ENCODE peak calls at places on chromosome 16, in six cellular contexts. One of them, this sample, is unnamed.

GRCh38 chr16:59042296-59042695 is 308.2 kb upstream of the GOT2 start:
- DNase-seq in esophagus squamous epithelium: no peak
- DNase-seq in OCI-LY7: no peak
- DNase-seq in heart left ventricle: no peak
- DNase-seq in keratinocyte: no peak
- DNase-seq in left ventricle myocardium inferior: no peak
- DNase-seq in this sample: no peak

GRCh38 chr16:78249056-78249455 is 149.6 kb downstream of the WWOX start:
- DNase-seq in esophagus squamous epithelium: no peak
- DNase-seq in OCI-LY7: no peak
- DNase-seq in heart left ventricle: peak; percentile 45
- DNase-seq in keratinocyte: no peak
- DNase-seq in left ventricle myocardium inferior: peak; percentile 32
- DNase-seq in this sample: no peak

GRCh38 chr16:77971306-77972131 is 50.8 kb upstream of the CLEC3A start:
- DNase-seq in esophagus squamous epithelium: no peak
- DNase-seq in OCI-LY7: peak; percentile 72
- DNase-seq in heart left ventricle: peak; percentile 81
- DNase-seq in keratinocyte: peak; percentile 13
- DNase-seq in left ventricle myocardium inferior: peak; percentile 79
- DNase-seq in this sample: peak; percentile 83

GRCh38 chr16:1678500-1679098 is 520 bp downstream of the JPT2 start:
- DNase-seq in esophagus squamous epithelium: no peak
- DNase-seq in OCI-LY7: peak; percentile 33
- DNase-seq in heart left ventricle: peak; percentile 53
- DNase-seq in keratinocyte: no peak
- DNase-seq in left ventricle myocardium inferior: no peak
- DNase-seq in this sample: no peak

GRCh38 chr16:1097156-1097555 is 1.1 kb upstream of the C1QTNF8 start:
- DNase-seq in esophagus squamous epithelium: no peak
- DNase-seq in OCI-LY7: peak; percentile 5
- DNase-seq in heart left ventricle: no peak
- DNase-seq in keratinocyte: no peak
- DNase-seq in left ventricle myocardium inferior: no peak
- DNase-seq in this sample: no peak

GRCh38 chr16:81548901-81549546 is 104.4 kb downstream of the CMIP start:
- DNase-seq in esophagus squamous epithelium: no peak
- DNase-seq in OCI-LY7: no peak
- DNase-seq in heart left ventricle: no peak
- DNase-seq in keratinocyte: no peak
- DNase-seq in left ventricle myocardium inferior: no peak
- DNase-seq in this sample: no peak

GRCh38 chr16:81499576-81500380 is 55.2 kb downstream of the CMIP start:
- DNase-seq in esophagus squamous epithelium: no peak
- DNase-seq in OCI-LY7: no peak
- DNase-seq in heart left ventricle: no peak
- DNase-seq in keratinocyte: peak; percentile 65
- DNase-seq in left ventricle myocardium inferior: no peak
- DNase-seq in this sample: no peak

GRCh38 chr16:29745853-29746345 is at the start of gene C16orf54:
- DNase-seq in esophagus squamous epithelium: peak; percentile 51
- DNase-seq in OCI-LY7: no peak
- DNase-seq in heart left ventricle: peak; percentile 77
- DNase-seq in keratinocyte: no peak
- DNase-seq in left ventricle myocardium inferior: peak; percentile 70
- DNase-seq in this sample: peak; percentile 76

GRCh38 chr16:83390759-83391158 is 417.0 kb upstream of the HSBP1 start:
- DNase-seq in esophagus squamous epithelium: no peak
- DNase-seq in OCI-LY7: no peak
- DNase-seq in heart left ventricle: no peak
- DNase-seq in keratinocyte: no peak
- DNase-seq in left ventricle myocardium inferior: no peak
- DNase-seq in this sample: no peak

GRCh38 chr16:66364117-66364958 is 2.2 kb upstream of the CDH5 start:
- DNase-seq in esophagus squamous epithelium: no peak
- DNase-seq in OCI-LY7: no peak
- DNase-seq in heart left ventricle: peak; percentile 82
- DNase-seq in keratinocyte: no peak
- DNase-seq in left ventricle myocardium inferior: peak; percentile 62
- DNase-seq in this sample: peak; percentile 83
- H3K4me3 ChIP-seq in esophagus squamous epithelium: no peak overlapping the region
- H3K4me3 ChIP-seq in OCI-LY7: no peak overlapping the region
- H3K4me3 ChIP-seq in heart left ventricle: no peak overlapping the region
- H3K4me3 ChIP-seq in keratinocyte: no peak overlapping the region
- H3K4me3 ChIP-seq in left ventricle myocardium inferior: peak overlapping the region; percentile 19
- H3K4me3 ChIP-seq in this sample: no peak overlapping the region

GRCh38 chr16:66273644-66274334 is 92.7 kb upstream of the CDH5 start:
- DNase-seq in esophagus squamous epithelium: no peak
- DNase-seq in OCI-LY7: no peak
- DNase-seq in heart left ventricle: no peak
- DNase-seq in keratinocyte: no peak
- DNase-seq in left ventricle myocardium inferior: no peak
- DNase-seq in this sample: no peak
- TF ChIP-seq CTCF in esophagus squamous epithelium: no peak
- TF ChIP-seq CTCF in OCI-LY7: no peak
- TF ChIP-seq CTCF in heart left ventricle: no peak
- TF ChIP-seq CTCF in keratinocyte: peak; percentile 7
- TF ChIP-seq CTCF in left ventricle myocardium inferior: no peak
- TF ChIP-seq CTCF in this sample: no peak

DNA sequence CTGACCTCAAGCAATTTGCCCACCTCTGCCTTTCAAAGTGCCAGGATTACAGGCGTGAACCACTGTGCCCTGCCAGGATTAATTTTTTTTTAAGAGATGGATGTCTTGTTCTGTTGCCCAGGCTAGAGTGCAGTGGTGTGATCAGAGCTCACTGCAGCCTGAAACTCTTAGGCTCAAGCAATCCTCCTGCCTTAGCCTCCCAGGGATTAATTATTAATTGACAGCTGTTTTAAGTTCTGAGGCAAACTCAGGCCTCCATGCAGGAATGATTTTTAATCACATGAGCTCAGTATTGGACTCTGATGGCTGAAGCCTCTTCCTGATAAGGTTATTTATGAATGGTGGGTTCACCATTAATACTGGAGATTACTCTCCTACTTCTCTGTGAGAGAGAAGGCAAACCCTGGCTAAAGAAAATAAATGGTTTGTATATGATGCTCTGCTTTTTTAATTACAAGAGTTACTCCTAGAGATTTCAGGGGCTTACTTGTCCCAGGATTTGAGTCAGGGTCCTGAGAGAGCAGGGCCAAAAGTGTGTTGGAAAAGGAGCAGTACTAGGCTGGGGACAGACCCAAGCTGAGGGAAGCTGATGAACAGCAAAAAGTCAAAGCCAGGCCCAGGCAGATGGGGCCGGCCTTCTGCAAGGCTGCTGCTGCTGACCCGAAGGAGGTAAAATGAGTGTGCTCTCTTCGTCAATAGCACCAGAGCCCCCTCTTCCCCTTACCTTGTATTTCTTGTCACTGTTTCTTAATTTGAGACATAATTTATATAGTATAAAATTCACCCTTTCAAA is 56.9 kb upstream of the HAS3 start:
- DNase-seq in esophagus squamous epithelium: no peak
- DNase-seq in OCI-LY7: no peak
- DNase-seq in heart left ventricle: no peak
- DNase-seq in keratinocyte: no peak
- DNase-seq in left ventricle myocardium inferior: no peak
- DNase-seq in this sample: no peak
- H3K27ac ChIP-seq in esophagus squamous epithelium: no peak overlapping the region
- H3K27ac ChIP-seq in OCI-LY7: no peak overlapping the region
- H3K27ac ChIP-seq in heart left ventricle: no peak overlapping the region
- H3K27ac ChIP-seq in keratinocyte: no peak overlapping the region
- H3K27ac ChIP-seq in left ventricle myocardium inferior: no peak overlapping the region
- H3K27ac ChIP-seq in this sample: no peak overlapping the region

DNA sequence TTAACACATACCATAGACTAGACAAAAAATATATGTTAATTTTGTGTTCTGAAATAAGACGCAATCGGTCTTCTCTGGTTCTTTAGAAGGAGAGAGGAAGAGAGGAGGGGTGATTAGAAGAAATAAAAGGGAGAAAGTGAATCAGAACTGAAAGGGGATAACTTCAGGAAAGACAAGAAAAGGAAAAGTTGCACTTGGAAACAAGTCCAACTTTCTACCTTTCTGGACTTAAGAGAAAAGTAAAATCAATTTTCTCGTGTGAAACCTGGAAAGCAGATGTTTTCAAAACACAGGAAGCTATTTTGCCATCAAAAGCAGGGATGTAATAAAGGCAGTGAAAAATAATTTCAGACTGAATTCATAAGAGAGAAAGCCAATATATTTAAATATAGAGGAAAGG is 11.9 kb upstream of the ZFHX3 start:
- DNase-seq in esophagus squamous epithelium: no peak
- DNase-seq in OCI-LY7: no peak
- DNase-seq in heart left ventricle: no peak
- DNase-seq in keratinocyte: no peak
- DNase-seq in left ventricle myocardium inferior: no peak
- DNase-seq in this sample: no peak
- H3K4me3 ChIP-seq in esophagus squamous epithelium: peak overlapping the region; percentile 88
- H3K4me3 ChIP-seq in OCI-LY7: peak overlapping the region; percentile 85
- H3K4me3 ChIP-seq in heart left ventricle: peak overlapping the region; percentile 79
- H3K4me3 ChIP-seq in keratinocyte: peak overlapping the region; percentile 82
- H3K4me3 ChIP-seq in left ventricle myocardium inferior: peak overlapping the region; percentile 89
- H3K4me3 ChIP-seq in this sample: peak overlapping the region; percentile 78

GRCh38 chr16:7021653-7022275 is 310.9 kb upstream of the RBFOX1 start:
- DNase-seq in esophagus squamous epithelium: no peak
- DNase-seq in OCI-LY7: no peak
- DNase-seq in heart left ventricle: no peak
- DNase-seq in keratinocyte: no peak
- DNase-seq in left ventricle myocardium inferior: no peak
- DNase-seq in this sample: no peak

GRCh38 chr16:7026639-7027038 is 306.0 kb upstream of the RBFOX1 start:
- DNase-seq in esophagus squamous epithelium: no peak
- DNase-seq in OCI-LY7: no peak
- DNase-seq in heart left ventricle: no peak
- DNase-seq in keratinocyte: no peak
- DNase-seq in left ventricle myocardium inferior: no peak
- DNase-seq in this sample: no peak

DNA sequence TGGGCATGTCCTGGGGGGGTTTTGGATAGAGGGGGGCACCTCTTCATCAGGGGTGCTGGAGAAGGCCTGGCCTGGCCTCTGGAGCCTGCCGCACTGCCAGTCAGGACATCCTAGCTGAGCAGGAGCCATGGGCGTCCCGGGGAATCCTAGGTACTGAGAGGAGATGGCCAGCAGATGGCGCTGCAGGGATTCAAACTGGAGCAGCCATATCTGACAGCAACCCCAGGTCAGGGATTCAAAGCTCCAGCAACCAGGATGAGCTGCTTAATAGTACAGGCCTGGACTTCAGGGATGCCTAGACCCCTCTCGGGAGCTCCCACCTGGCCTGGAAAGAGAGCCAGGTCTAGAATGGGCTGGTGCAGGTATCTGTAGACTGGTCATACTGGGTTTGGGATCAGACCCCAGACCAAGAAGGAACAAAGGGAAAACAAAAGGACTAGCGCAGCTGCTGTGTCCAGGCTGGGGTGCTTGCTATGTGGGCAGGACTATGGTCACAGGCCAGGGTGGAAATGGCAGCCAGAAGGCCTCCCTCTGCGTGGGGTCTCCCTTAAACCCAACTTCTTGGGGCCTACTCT is 306.9 kb upstream of the RBFOX1 start:
- DNase-seq in esophagus squamous epithelium: no peak
- DNase-seq in OCI-LY7: peak; percentile 57
- DNase-seq in heart left ventricle: peak; percentile 65
- DNase-seq in keratinocyte: no peak
- DNase-seq in left ventricle myocardium inferior: peak; percentile 58
- DNase-seq in this sample: peak; percentile 68
- TF ChIP-seq CTCF in esophagus squamous epithelium: peak; percentile 49
- TF ChIP-seq CTCF in OCI-LY7: peak; percentile 83
- TF ChIP-seq CTCF in heart left ventricle: peak; percentile 56
- TF ChIP-seq CTCF in keratinocyte: no peak
- TF ChIP-seq CTCF in left ventricle myocardium inferior: peak; percentile 75
- TF ChIP-seq CTCF in this sample: peak; percentile 44

DNA sequence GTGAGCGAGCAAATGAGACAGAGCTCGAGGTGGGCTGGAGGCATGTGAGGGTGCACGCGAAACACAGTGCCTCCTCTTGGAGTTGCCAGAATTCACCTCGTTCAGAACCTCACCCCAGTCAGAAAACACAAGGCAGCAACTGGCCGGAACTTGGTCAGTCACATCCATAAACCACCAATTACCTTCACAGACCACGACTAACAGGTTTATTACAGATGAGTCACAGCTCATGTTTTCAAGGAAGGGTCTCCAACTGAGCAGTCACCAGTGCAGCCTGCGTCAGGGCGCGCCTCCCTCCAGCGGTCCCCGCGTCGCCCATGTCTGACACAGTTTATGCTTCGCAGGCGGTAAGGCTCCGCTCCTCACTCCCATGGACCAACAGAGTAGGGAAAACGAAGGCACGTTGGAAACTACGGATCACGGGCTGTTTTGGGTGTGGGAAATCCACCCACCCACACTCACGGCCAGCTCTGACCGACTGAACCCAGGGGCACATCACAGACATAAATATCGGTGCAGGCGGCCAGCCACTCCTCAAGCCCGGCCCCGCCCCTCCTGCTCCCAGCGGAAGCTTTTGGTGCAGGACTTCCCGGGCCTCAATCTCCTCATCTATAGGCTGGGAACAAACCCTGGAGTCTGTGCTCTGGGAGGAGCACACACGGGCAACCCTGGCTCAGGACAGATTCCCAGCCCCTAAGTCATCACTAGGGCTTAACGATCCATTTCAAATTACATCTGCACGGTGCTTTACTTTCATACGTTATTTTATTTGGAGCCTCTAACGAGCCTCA is 126.2 kb downstream of the ZNF778 start:
- DNase-seq in esophagus squamous epithelium: no peak
- DNase-seq in OCI-LY7: no peak
- DNase-seq in heart left ventricle: no peak
- DNase-seq in keratinocyte: no peak
- DNase-seq in left ventricle myocardium inferior: no peak
- DNase-seq in this sample: no peak
- H3K27ac ChIP-seq in esophagus squamous epithelium: peak overlapping the region; percentile 69
- H3K27ac ChIP-seq in OCI-LY7: no peak overlapping the region
- H3K27ac ChIP-seq in heart left ventricle: no peak overlapping the region
- H3K27ac ChIP-seq in keratinocyte: no peak overlapping the region
- H3K27ac ChIP-seq in left ventricle myocardium inferior: no peak overlapping the region
- H3K27ac ChIP-seq in this sample: no peak overlapping the region

DNA sequence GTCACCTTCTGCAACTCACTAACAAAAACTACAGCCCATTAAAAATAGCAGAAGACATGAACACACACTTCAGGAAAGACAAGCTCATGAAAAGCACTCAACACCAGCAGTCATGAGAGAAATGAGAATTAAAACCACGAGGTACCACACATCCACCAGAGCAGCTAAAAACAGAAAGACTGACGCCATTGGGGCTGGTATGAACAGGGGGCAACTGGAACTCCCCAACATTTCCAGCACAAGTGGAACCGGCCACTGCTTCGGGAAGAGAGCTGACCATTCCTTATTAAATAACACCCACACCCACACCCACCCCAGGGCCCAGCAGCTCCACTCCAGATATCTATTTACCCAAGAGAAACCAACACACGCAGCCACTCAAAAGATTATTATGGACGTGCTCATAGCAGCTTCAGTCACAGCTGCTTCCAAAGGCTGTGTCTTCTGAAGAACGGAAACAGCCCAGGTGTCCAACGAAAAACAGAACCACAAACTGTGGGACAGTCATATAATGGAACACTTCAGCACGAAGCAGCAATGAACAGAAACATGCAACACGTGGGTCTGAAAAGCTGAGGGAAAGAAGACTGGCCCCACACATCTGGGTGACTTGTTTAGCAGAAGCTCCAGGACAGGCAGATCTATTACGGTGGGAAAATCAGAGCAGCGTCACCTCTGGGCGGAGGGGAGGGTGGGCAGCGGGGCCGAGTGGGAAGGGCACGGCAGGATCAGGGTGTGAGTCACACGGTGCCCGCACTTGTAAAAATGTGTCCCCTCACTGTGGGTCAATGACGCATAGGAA is 41.1 kb downstream of the KLHDC4 start:
- DNase-seq in esophagus squamous epithelium: no peak
- DNase-seq in OCI-LY7: peak; percentile 89
- DNase-seq in heart left ventricle: no peak
- DNase-seq in keratinocyte: no peak
- DNase-seq in left ventricle myocardium inferior: no peak
- DNase-seq in this sample: no peak
- H3K4me3 ChIP-seq in esophagus squamous epithelium: no peak overlapping the region
- H3K4me3 ChIP-seq in OCI-LY7: peak overlapping the region; percentile 30
- H3K4me3 ChIP-seq in heart left ventricle: no peak overlapping the region
- H3K4me3 ChIP-seq in keratinocyte: no peak overlapping the region
- H3K4me3 ChIP-seq in left ventricle myocardium inferior: no peak overlapping the region
- H3K4me3 ChIP-seq in this sample: no peak overlapping the region

This sample was measured in sigmoid colon.